ENCODE peak calls at places on chromosomes 12 and 14, in four cellular contexts. One of them, this sample, is unnamed.

GRCh38 chr14:104249706-104250105 is 111.3 kb downstream of the KIF26A start:
- DNase-seq in Peyer's patch: no peak
- DNase-seq in sigmoid colon: no peak
- DNase-seq in heart left ventricle: no peak
- DNase-seq in this sample: no peak

GRCh38 chr12:81470923-81471322 is 288.2 kb downstream of the PPFIA2 start:
- DNase-seq in Peyer's patch: no peak
- DNase-seq in sigmoid colon: no peak
- DNase-seq in heart left ventricle: no peak
- DNase-seq in this sample: no peak

GRCh38 chr14:101035466-101036225 is 132.1 kb upstream of the RTL1 start:
- DNase-seq in heart left ventricle: no peak
- DNase-seq in Peyer's patch: peak; percentile 21
- DNase-seq in sigmoid colon: peak; percentile 30
- DNase-seq in this sample: peak; percentile 23

GRCh38 chr14:69685716-69686115 is 74.3 kb downstream of the SUSD6 start:
- DNase-seq in Peyer's patch: peak; percentile 67
- DNase-seq in sigmoid colon: peak; percentile 91
- DNase-seq in heart left ventricle: peak; percentile 59
- DNase-seq in this sample: peak; percentile 82

GRCh38 chr14:100568164-100568997 is 18.8 kb downstream of the BEGAIN start:
- DNase-seq in Peyer's patch: no peak
- DNase-seq in sigmoid colon: no peak
- DNase-seq in heart left ventricle: no peak
- DNase-seq in this sample: no peak

GRCh38 chr12:100473716-100474150 is at the start of gene NR1H4:
- DNase-seq in Peyer's patch: no peak
- DNase-seq in sigmoid colon: peak; percentile 68
- DNase-seq in heart left ventricle: no peak
- DNase-seq in this sample: peak; percentile 50

GRCh38 chr14:63727231-63727735 is 582 bp downstream of the SGPP1 start:
- DNase-seq in Peyer's patch: peak; percentile 67
- DNase-seq in sigmoid colon: peak; percentile 74
- DNase-seq in heart left ventricle: peak; percentile 22
- DNase-seq in this sample: peak; percentile 60

GRCh38 chr12:42094277-42094676 is 50.4 kb downstream of the GXYLT1 start:
- DNase-seq in Peyer's patch: no peak
- DNase-seq in sigmoid colon: no peak
- DNase-seq in heart left ventricle: no peak
- DNase-seq in this sample: no peak

GRCh38 chr14:59150990-59151389 is 37.5 kb upstream of the DAAM1 start:
- DNase-seq in Peyer's patch: no peak
- DNase-seq in heart left ventricle: no peak
- DNase-seq in sigmoid colon: no peak
- DNase-seq in this sample: no peak

GRCh38 chr14:63512861-63513260 is 30.3 kb downstream of the PPP2R5E start:
- DNase-seq in Peyer's patch: no peak
- DNase-seq in heart left ventricle: no peak
- DNase-seq in sigmoid colon: no peak
- DNase-seq in this sample: no peak

GRCh38 chr12:47773062-47773857 is at the start of gene SLC48A1:
- DNase-seq in sigmoid colon: peak; percentile 87
- DNase-seq in Peyer's patch: peak; percentile 90
- DNase-seq in heart left ventricle: peak; percentile 80
- DNase-seq in this sample: peak; percentile 84

DNA sequence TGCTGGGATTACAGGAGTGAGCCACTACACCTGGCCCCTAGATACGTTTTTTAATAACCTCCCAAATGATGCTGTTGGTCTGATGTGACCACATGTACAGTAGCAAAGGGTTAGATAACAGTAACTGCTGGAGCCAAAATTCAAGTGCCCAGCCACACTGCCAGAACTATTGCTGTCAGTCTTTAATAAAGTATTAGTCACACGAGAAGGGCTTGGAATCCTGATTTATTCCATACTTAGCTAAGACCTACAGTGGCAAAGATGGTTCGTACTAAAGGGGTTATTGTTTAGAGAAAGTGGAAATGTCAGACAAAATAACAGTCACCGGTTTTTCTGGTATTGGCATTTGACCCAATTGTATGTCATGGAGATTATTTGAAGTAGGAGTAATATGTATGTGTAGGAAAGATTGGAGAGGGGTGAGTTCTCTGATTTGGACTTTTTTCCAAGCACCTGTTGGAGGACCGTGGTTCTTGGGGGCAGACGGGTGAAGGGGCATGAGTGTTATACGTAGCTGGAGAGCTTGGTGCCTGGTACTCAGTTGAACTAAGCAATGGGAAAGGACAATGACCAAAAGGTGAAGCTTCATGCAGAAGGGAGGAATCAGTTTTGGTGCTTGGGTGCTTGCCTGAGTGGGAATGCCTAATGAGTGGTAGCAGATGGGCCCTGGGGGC is 9.7 kb downstream of the TUBA1C start:
- DNase-seq in heart left ventricle: peak; percentile 33
- DNase-seq in sigmoid colon: no peak
- DNase-seq in Peyer's patch: no peak
- DNase-seq in this sample: no peak
- TF ChIP-seq POLR2A in heart left ventricle: no peak
- TF ChIP-seq POLR2A in sigmoid colon: no peak
- TF ChIP-seq POLR2A in Peyer's patch: no peak
- TF ChIP-seq POLR2A in this sample: no peak

GRCh38 chr12:53996886-53997217 is 3.1 kb upstream of the HOXC9 start:
- DNase-seq in heart left ventricle: no peak
- DNase-seq in Peyer's patch: no peak
- DNase-seq in sigmoid colon: no peak
- DNase-seq in this sample: no peak
- H3K4me1 ChIP-seq in heart left ventricle: no peaks in the 10 kb centered on the region
- H3K4me1 ChIP-seq in Peyer's patch: peaks cover 21% of the 10 kb centered on the region
- H3K4me1 ChIP-seq in sigmoid colon: peaks cover 31% of the 10 kb centered on the region
- H3K4me1 ChIP-seq in this sample: no peaks in the 10 kb centered on the region

DNA sequence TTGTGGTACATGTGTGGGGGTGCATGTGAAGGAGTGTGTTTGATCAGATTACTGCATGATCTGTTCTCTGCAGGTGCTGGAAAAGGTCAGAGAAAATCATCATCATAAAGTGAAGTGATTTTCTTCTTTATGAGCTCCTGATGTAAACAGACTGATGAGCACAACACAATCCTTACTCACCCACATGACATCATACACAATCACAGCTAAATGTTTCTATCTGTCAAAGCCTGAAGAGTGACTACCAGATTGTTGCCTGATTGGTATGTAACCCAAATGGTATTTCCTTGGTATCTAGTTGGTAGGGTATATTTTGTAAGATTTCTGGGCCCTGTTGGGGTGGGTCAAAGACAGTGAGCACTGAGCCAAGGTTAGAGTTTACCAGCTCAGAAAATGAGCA is 270.8 kb downstream of the FOXG1 start:
- DNase-seq in heart left ventricle: no peak
- DNase-seq in sigmoid colon: no peak
- DNase-seq in Peyer's patch: no peak
- DNase-seq in this sample: no peak
- TF ChIP-seq POLR2A in heart left ventricle: no peak
- TF ChIP-seq POLR2A in sigmoid colon: no peak
- TF ChIP-seq POLR2A in Peyer's patch: no peak
- TF ChIP-seq POLR2A in this sample: no peak

GRCh38 chr14:67975429-67975828 is 155.8 kb downstream of the RAD51B start:
- DNase-seq in Peyer's patch: no peak
- DNase-seq in heart left ventricle: no peak
- DNase-seq in sigmoid colon: no peak
- DNase-seq in this sample: no peak
- H3K4me1 ChIP-seq in Peyer's patch: no peaks in the 10 kb centered on the region
- H3K4me1 ChIP-seq in heart left ventricle: no peaks in the 10 kb centered on the region
- H3K4me1 ChIP-seq in sigmoid colon: peaks cover 43% of the 10 kb centered on the region
- H3K4me1 ChIP-seq in this sample: no peaks in the 10 kb centered on the region

DNA sequence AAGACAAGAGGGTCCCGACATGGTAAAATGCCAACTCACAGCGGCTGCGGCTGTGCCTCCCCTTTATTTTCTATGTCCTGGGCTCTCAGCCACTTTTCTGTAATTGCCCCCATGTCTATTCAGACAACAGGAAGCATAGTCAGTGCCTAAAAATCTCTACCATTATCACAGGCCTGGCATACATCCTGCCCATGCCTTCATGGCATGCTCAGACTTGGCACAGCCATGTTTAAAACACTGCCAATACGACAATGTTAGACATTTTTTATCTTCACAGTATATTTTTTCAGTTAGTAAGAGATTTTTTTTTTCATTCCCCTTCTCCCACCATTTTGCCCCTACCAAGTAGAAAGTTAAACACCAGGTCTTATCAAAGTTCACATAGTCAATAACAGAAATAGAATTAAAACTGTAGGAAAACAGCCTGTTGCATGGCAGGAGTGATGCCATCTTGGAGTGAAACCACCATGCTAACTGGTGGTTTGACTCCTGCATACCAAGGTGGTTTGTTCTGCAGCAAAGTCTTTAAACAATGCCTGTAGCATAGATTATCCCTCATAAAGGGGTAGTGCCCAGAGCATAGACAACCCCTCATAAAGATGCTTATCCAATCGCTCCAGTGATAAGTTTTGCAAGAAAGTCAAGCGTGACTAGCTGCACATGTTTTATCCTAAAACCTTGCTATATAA is 18.9 kb upstream of the CERS5 start:
- DNase-seq in sigmoid colon: no peak
- DNase-seq in Peyer's patch: no peak
- DNase-seq in heart left ventricle: no peak
- DNase-seq in this sample: no peak
- TF ChIP-seq POLR2A in sigmoid colon: no peak
- TF ChIP-seq POLR2A in Peyer's patch: no peak
- TF ChIP-seq POLR2A in heart left ventricle: no peak
- TF ChIP-seq POLR2A in this sample: no peak

GRCh38 chr14:93727917-93728650 is 60.2 kb downstream of the PRIMA1 start:
- DNase-seq in sigmoid colon: no peak
- DNase-seq in Peyer's patch: peak; percentile 22
- DNase-seq in heart left ventricle: no peak
- DNase-seq in this sample: no peak

GRCh38 chr14:93728651-93729016 is 59.7 kb downstream of the PRIMA1 start:
- DNase-seq in heart left ventricle: no peak
- DNase-seq in sigmoid colon: no peak
- DNase-seq in Peyer's patch: peak; percentile 19
- DNase-seq in this sample: no peak

GRCh38 chr14:93725002-93725582 is 63.2 kb downstream of the PRIMA1 start:
- DNase-seq in Peyer's patch: no peak
- DNase-seq in heart left ventricle: no peak
- DNase-seq in sigmoid colon: peak; percentile 56
- DNase-seq in this sample: no peak

GRCh38 chr14:93727039-93727740 is 61.1 kb downstream of the PRIMA1 start:
- DNase-seq in Peyer's patch: no peak
- DNase-seq in heart left ventricle: no peak
- DNase-seq in sigmoid colon: no peak
- DNase-seq in this sample: no peak

DNA sequence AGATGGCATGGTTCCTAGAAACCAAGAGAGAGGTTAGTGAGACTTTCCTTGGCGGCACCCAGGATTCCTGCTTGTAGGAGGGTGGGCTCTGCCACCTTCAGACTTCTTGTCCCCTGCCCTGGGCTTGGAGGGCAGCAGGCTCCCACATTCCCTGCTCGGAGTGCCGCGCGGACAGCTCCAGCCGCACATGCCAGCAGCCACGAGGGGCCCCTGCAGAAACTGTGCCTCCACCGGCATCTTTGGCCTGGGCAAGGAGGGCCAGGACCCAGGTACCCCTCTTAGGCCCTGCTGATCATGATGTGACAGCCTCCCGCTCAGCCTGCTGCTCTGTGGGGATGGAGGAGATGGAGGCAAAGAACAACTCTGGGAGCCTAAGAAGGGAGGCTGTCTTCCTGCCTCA is 62.3 kb downstream of the PRIMA1 start:
- DNase-seq in sigmoid colon: no peak
- DNase-seq in Peyer's patch: no peak
- DNase-seq in heart left ventricle: no peak
- DNase-seq in this sample: no peak
- H3K4me1 ChIP-seq in sigmoid colon: no peaks in the 10 kb centered on the region
- H3K4me1 ChIP-seq in Peyer's patch: no peaks in the 10 kb centered on the region
- H3K4me1 ChIP-seq in heart left ventricle: no peaks in the 10 kb centered on the region
- H3K4me1 ChIP-seq in this sample: no peaks in the 10 kb centered on the region

DNA sequence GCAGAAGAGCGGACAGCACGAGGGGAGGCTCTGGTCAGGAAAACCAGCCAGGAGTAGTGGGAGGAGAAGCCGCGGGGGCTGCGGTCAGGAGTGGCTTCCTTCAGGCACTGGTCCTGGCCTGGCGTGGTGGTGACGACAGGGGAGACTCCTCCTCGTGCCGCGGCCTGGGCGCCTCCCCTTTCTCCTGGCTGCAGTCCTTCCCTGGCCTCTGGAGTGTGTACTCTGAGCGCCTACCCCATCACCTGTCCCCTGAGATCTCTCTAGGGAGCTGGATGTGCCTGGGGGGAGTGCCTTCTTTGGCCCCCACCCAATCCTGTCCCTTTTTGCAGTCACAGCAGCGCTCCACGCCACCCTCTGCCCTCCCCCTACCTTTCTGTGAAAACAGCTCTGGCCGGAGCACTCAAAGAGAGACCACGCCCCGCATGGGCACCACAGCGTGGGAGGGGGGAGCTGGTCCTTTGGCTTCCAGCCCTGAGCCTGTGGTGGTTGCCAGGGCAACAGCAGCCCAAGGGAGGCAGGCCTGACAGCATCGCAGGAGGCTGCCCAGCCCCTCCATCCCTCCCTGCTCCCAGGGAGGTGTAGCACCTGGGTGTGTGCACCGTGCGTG is 125.9 kb downstream of the CALM1 start:
- DNase-seq in sigmoid colon: peak; percentile 95
- DNase-seq in heart left ventricle: peak; percentile 62
- DNase-seq in Peyer's patch: peak; percentile 62
- DNase-seq in this sample: no peak
- TF ChIP-seq POLR2A in sigmoid colon: peak; percentile 39
- TF ChIP-seq POLR2A in heart left ventricle: no peak
- TF ChIP-seq POLR2A in Peyer's patch: no peak
- TF ChIP-seq POLR2A in this sample: no peak

GRCh38 chr12:95784286-95784685 is 6.3 kb downstream of the NTN4 start:
- DNase-seq in sigmoid colon: no peak
- DNase-seq in Peyer's patch: no peak
- DNase-seq in heart left ventricle: no peak
- DNase-seq in this sample: no peak
- H3K4me1 ChIP-seq in sigmoid colon: peaks cover 3% of the 10 kb centered on the region
- H3K4me1 ChIP-seq in Peyer's patch: peaks cover under 1% of the 10 kb centered on the region
- H3K4me1 ChIP-seq in heart left ventricle: peaks cover 4% of the 10 kb centered on the region
- H3K4me1 ChIP-seq in this sample: no peaks in the 10 kb centered on the region

DNA sequence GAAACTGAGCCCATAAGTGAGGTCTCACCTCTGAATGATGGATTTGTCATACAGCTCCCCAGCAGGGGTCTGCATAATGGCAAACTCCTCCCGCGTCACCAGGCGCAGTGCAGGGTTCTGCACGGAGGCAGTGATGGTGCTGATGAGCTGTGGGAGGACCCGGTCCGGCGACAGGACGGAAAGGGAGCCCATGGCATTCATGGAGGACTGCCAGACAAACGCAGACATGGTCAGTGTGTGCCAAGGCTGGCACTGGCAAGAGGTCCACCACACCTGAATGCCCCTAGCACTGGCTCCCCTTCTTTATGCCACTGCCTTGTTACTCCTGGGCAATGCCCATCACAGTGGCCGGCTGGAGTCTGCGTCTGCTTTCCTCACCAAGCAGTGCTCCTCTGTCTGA is 32.7 kb downstream of the GCN1 start:
- DNase-seq in sigmoid colon: no peak
- DNase-seq in Peyer's patch: no peak
- DNase-seq in heart left ventricle: no peak
- DNase-seq in this sample: no peak
- TF ChIP-seq POLR2A in sigmoid colon: no peak
- TF ChIP-seq POLR2A in Peyer's patch: no peak
- TF ChIP-seq POLR2A in heart left ventricle: no peak
- TF ChIP-seq POLR2A in this sample: no peak